ENCODE peak calls at places on chromosome X, in four cellular contexts. O is cardiac muscle cell, I is adrenal gland, L is right atrium auricular region. P is an unnamed sample.

GRCh38 chrX:125604448-125604847 is 284.8 kb downstream of the TEX13C start:
- DNase-seq in O (no peak), I (no peak), L (no peak), P (no peak)

GRCh38 chrX:100643943-100644587 is at the start of gene SRPX2:
- DNase-seq in O (no peak), I (peak; percentile 79), L (peak; percentile 84), P (no peak)

GRCh38 chrX:42519666-42520231 is 258.2 kb downstream of the PPP1R2C start:
- DNase-seq in O (no peak), I (peak; percentile 52), L (no peak), P (no peak)

GRCh38 chrX:97074400-97074799 is 190.7 kb downstream of the RPA4 start:
- DNase-seq in O (no peak), I (no peak), L (no peak), P (no peak)

GRCh38 chrX:151711787-151712186 is 4.0 kb upstream of the FATE1 start:
- DNase-seq in O (no peak), I (no peak), L (no peak), P (no peak)

GRCh38 chrX:103792916-103793540 is 16.4 kb downstream of the PLP1 start:
- DNase-seq in O (no peak), I (no peak), L (no peak), P (no peak)

GRCh38 chrX:118536687-118537461 is 41.3 kb downstream of the DOCK11 start:
- DNase-seq in O (peak; percentile 28), I (no peak), L (no peak), P (no peak)

GRCh38 chrX:132957211-132958085 is 981 bp downstream of the HS6ST2 start:
- DNase-seq in O (peak; percentile 67), I (no peak), L (no peak), P (no peak)

GRCh38 chrX:18875256-18875878 is 108.5 kb downstream of the PHKA2 start:
- DNase-seq in O (no peak), I (no peak), L (no peak), P (no peak)

GRCh38 chrX:21943460-21944135 is 3.1 kb downstream of the SMS start:
- DNase-seq in O (no peak), I (no peak), L (no peak), P (no peak)

GRCh38 chrX:109600114-109600710 is 24.8 kb downstream of the KCNE5 start:
- DNase-seq in O (peak; percentile 52), I (no peak), L (no peak), P (no peak)

GRCh38 chrX:21972721-21973120 is 32.2 kb downstream of the SMS start:
- DNase-seq in O (no peak), I (peak; percentile 56), L (no peak), P (no peak)

GRCh38 chrX:116204947-116205346 is 34.4 kb downstream of the AGTR2 start:
- DNase-seq in O (peak; percentile 56), I (no peak), L (no peak), P (peak; percentile 5)

GRCh38 chrX:8731579-8732395 is at the start of gene ANOS1:
- DNase-seq in O (peak; percentile 92), I (peak; percentile 60), L (no peak), P (no peak)

GRCh38 chrX:77442728-77443127 is 4.5 kb upstream of the FGF16 start:
- DNase-seq in O (no peak), I (peak; percentile 57), L (no peak), P (no peak)

GRCh38 chrX:48493890-48494364 is 14.9 kb upstream of the PORCN start:
- DNase-seq in O (peak; percentile 52), I (peak; percentile 67), L (no peak), P (no peak)

GRCh38 chrX:55758033-55758432 is 40.5 kb downstream of the RRAGB start:
- DNase-seq in O (no peak), I (no peak), L (no peak), P (no peak)

GRCh38 chrX:153507484-153508178 is 9.8 kb upstream of the ATP2B3 start:
- DNase-seq in O (peak; percentile 81), I (peak; percentile 87), L (peak; percentile 82), P (peak; percentile 52)

GRCh38 chrX:85627363-85627762 is 247.9 kb upstream of the POF1B start:
- DNase-seq in O (peak; percentile 8), I (no peak), L (no peak), P (no peak)

GRCh38 chrX:138917781-138918180 is 206.3 kb upstream of the FGF13 start:
- DNase-seq in O (no peak), I (no peak), L (no peak), P (no peak)

GRCh38 chrX:31993635-31994034 is 921.8 kb upstream of the FTHL17 start:
- DNase-seq in O (no peak), I (no peak), L (no peak), P (no peak)

GRCh38 chrX:10971176-10971575 is 140.0 kb upstream of the HCCS start:
- DNase-seq in O (no peak), I (no peak), L (no peak), P (no peak)

GRCh38 chrX:137428777-137429564 is 137.0 kb upstream of the ZIC3 start:
- DNase-seq in O (peak; percentile 7), I (no peak), L (no peak), P (no peak)

GRCh38 chrX:123869488-123869887 is 9.6 kb downstream of the XIAP start:
- DNase-seq in O (no peak), I (no peak), L (no peak), P (no peak)

GRCh38 chrX:6644411-6644810 is 109.5 kb upstream of the VCX3A start:
- DNase-seq in O (no peak), I (no peak), L (no peak), P (no peak)

GRCh38 chrX:154486396-154487207 is at the start of gene UBL4A:
- DNase-seq in O (peak; percentile 59), I (peak; percentile 71), L (no peak), P (no peak)

GRCh38 chrX:53160297-53160983 is 64.6 kb downstream of the KDM5C start:
- DNase-seq in O (no peak), I (no peak), L (no peak), P (no peak)

GRCh38 chrX:103678199-103678993 is 8.1 kb downstream of the MORF4L2 start:
- DNase-seq in O (no peak), I (no peak), L (no peak), P (no peak)

GRCh38 chrX:73289039-73289438 is 74.4 kb upstream of the NAP1L2 start:
- DNase-seq in O (no peak), I (no peak), L (no peak), P (peak; percentile 5)

GRCh38 chrX:72018277-72019112 is 107.8 kb downstream of the NHSL2 start:
- DNase-seq in O (peak; percentile 82), I (peak; percentile 93), L (peak; percentile 89), P (no peak)

GRCh38 chrX:123425471-123425870 is 241.4 kb downstream of the GRIA3 start:
- DNase-seq in O (no peak), I (no peak), L (no peak), P (no peak)

GRCh38 chrX:101977091-101977490 is 45.3 kb upstream of the ZMAT1 start:
- DNase-seq in O (no peak), I (no peak), L (no peak), P (no peak)

GRCh38 chrX:150362599-150363481 is at the start of gene MAMLD1:
- DNase-seq in O (peak; percentile 37), I (peak; percentile 86), L (peak; percentile 83), P (no peak)

GRCh38 chrX:16771483-16772398 is 14.5 kb upstream of the TXLNG start:
- DNase-seq in O (peak; percentile 30), I (no peak), L (no peak), P (no peak)

DNA sequence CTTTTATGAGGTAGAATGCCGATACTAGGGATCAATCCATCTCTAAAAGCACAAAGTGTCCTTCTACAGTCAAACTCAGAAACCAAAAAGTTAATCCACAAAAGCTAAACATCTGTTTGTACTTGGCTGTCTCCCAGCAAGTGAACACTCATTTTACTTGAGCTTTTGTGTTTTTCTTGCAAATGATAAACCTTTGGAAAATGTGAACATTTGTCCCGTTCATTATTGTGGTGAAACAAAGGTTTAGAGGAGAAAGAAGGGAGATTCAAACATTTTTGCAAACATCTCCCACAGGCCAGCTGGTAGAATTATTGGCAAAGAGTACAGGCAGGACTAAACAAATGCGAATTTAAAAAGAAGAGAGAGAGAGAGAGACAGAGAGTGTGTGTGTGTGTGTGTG is 300.6 kb upstream of the SPANXN1 start:
- DNase-seq in O (no peak), I (no peak), L (no peak), P (no peak)
- H3K9me3 ChIP-seq in O (no peaks in the 10 kb centered on the region), I (no peaks in the 10 kb centered on the region), L (no peaks in the 10 kb centered on the region), P (no peaks in the 10 kb centered on the region)

GRCh38 chrX:76148753-76149152 is 24.1 kb upstream of the PBDC1 start:
- DNase-seq in O (peak; percentile 26), I (peak; percentile 61), L (no peak), P (no peak)

GRCh38 chrX:76153221-76153620 is 19.6 kb upstream of the PBDC1 start:
- DNase-seq in O (no peak), I (no peak), L (no peak), P (no peak)

DNA sequence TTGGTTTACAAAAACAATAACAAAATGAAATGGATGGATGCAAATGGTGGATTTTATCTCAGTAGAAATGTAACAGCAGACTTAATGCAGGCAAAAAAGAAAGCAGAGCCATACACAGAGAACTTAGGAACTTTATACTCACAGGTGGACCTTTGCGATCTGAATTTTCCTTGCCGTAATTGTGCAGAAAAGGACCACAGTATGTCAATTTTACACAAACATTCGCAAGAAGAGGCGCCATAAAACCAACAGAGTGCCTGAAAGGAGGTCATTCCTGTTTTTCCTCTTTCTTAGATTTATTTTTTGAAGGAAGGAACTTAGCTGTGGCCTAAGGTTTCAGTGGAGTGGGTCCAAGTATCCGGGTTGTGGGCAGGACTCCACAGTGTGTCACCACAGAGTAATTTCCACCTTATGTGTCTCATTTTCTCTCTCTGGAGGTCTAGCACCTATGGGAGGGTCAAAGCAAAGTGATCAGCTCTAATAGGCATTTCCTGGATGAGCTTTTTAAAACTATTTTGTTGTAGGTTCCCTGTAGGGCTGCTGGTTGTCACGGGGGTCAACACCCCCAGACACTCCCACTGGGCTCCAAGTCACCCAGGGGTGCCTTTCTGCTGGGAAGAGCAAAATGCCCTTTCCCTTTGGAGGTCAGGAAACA is 24.7 kb upstream of the PBDC1 start:
- DNase-seq in O (no peak), I (peak; percentile 51), L (no peak), P (no peak)
- H3K4me3 ChIP-seq in O (no peak overlapping the region), I (no peak overlapping the region), L (peak overlapping the region; percentile 15), P (no peak overlapping the region)

DNA sequence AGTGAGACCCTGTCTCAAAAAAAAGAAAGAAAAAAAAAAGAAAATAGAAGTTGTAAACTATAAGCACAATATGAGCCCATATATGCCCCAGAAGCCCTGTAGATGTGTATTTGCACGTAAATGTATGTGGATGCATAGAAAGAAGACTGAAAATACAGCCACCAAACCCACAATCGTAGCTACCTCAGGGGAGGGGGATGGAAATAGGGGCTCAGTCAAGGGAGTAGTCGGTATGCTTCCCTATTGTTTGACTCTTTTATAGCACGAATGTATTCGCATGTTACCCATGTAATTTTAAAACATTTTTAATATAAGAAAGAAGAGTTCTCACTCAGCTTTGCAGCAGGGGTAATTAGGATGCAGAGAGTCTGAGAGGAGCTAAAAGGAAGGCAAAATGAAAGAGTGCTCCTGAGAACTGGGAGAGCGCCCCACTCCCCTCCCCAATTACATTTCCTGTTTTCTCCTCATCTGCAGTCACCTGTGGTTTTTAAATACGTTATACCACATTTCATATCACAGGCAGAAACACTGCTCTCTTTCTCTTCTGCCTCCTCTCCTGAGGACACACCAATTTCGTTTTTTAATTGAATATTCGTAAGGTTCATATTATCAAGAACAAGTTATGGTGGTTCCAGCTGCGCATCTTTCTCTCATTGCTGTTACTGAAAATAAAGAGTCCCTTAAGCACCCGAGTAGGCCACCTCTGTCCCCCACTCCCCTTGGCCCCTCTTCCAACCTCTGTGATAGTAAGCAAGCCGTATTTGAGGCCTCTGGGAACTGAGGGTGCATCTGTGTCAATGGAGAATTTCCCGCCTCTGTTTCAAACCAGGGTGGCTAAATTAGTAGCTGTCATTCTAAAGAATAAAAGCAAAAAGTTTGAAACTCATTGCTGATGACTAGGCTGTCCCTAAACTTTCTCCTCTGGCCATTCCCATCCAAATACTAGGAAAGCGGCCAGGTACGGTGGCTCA is 10.7 kb downstream of the SEPTIN6 start:
- DNase-seq in O (no peak), I (no peak), L (no peak), P (no peak)
- H3K4me1 ChIP-seq in O (peaks cover 13% of the 10 kb centered on the region), I (peaks cover 24% of the 10 kb centered on the region), L (peaks cover 13% of the 10 kb centered on the region), P (peaks cover 1% of the 10 kb centered on the region)

GRCh38 chrX:63101879-63102620 is 249.1 kb downstream of the SPIN4 start:
- DNase-seq in O (no peak), I (no peak), L (no peak), P (no peak)
- H3K9me3 ChIP-seq in O (no peaks in the 10 kb centered on the region), I (no peaks in the 10 kb centered on the region), L (no peaks in the 10 kb centered on the region), P (peaks cover 1% of the 10 kb centered on the region)